ENCODE peak calls at places on chromosomes 2 and 18, in ten cellular contexts. I is PC-3, O is heart left ventricle, A is mammary epithelial cell, X is coronary artery, N is WERI-Rb-1, H is tibial nerve, P is cardiac fibroblast, V is A549, S is colonic mucosa. G is an unnamed sample.

GRCh38 chr2:240319855-240320560 is 115.5 kb upstream of the GPC1 start:
- DNase-seq in V (no peak), H (no peak), P (peak), A (peak), O (no peak), I (no peak), S (no peak), X (peak), N (no peak), G (peak)

GRCh38 chr18:75205760-75206109 is 3.2 kb downstream of the PTGR3 start:
- DNase-seq in A (no peak), S (no peak), N (no peak), X (no peak), O (no peak), V (no peak), I (no peak), P (no peak), H (no peak), G (no peak)

GRCh38 chr2:96579422-96579821 is 42.9 kb downstream of the ARID5A start:
- DNase-seq in N (no peak), P (no peak), H (no peak), S (no peak), O (no peak), A (no peak), V (no peak), I (no peak), X (no peak), G (no peak)

GRCh38 chr2:148554459-148555247 is 89.9 kb upstream of the EPC2 start:
- DNase-seq in P (no peak), I (peak), V (no peak), N (no peak), O (no peak), A (peak), S (no peak), H (no peak), X (no peak), G (peak)

GRCh38 chr2:8558956-8559355 is 122.9 kb upstream of the ID2 start:
- DNase-seq in S (no peak), P (no peak), H (no peak), V (no peak), I (no peak), X (no peak), O (no peak), N (no peak), A (no peak), G (no peak)

GRCh38 chr2:43010428-43011141 is 215.8 kb downstream of the ZFP36L2 start:
- DNase-seq in X (no peak), A (peak), S (peak), O (no peak), V (no peak), I (peak), N (no peak), P (no peak), H (no peak), G (no peak)

GRCh38 chr2:203453858-203454451 is 81.1 kb downstream of the RAPH1 start:
- DNase-seq in H (no peak), N (no peak), A (peak), V (peak), S (peak), P (peak), O (no peak), X (no peak), I (peak), G (peak)

GRCh38 chr2:237932731-237933131 is 34.1 kb upstream of the UBE2F start:
- DNase-seq in N (no peak), V (no peak), I (peak), A (peak), X (no peak), P (peak), H (no peak), S (no peak), O (no peak), G (peak)

GRCh38 chr18:34890486-34891085 is 150.6 kb upstream of the MAPRE2 start:
- DNase-seq in X (no peak), I (no peak), O (no peak), V (no peak), S (no peak), A (no peak), H (no peak), N (no peak), P (no peak), G (no peak)

GRCh38 chr2:191246820-191247380 is 1.7 kb downstream of the MYO1B start:
- DNase-seq in A (peak), I (peak), V (no peak), S (peak), H (no peak), P (peak), O (no peak), X (no peak), N (no peak), G (peak)

GRCh38 chr2:233700028-233700635 is 7.4 kb downstream of the UGT1A6 start:
- DNase-seq in N (no peak), P (peak), O (no peak), V (peak), S (no peak), X (no peak), H (no peak), A (peak), I (peak), G (peak)

GRCh38 chr18:79454034-79454735 is 58.5 kb downstream of the NFATC1 start:
- DNase-seq in A (no peak), O (peak), H (peak), N (no peak), V (no peak), X (no peak), S (no peak), I (no peak), P (peak), G (peak)

GRCh38 chr2:27308359-27308875 is at the start of gene UCN:
- DNase-seq in O (peak), I (no peak), N (no peak), X (no peak), A (peak), P (peak), S (peak), H (no peak), V (no peak), G (peak)

GRCh38 chr18:26227051-26227672 is 917 bp downstream of the TAF4B start:
- DNase-seq in O (no peak), S (peak), H (no peak), X (no peak), I (peak), A (no peak), N (no peak), V (peak), P (peak), G (no peak)

GRCh38 chr2:377414-377813 is 89.5 kb upstream of the ALKAL2 start:
- DNase-seq in V (no peak), P (no peak), O (no peak), I (no peak), X (no peak), H (no peak), S (no peak), A (no peak), N (no peak), G (no peak)

GRCh38 chr2:237530472-237531433 is 35.6 kb upstream of the PRLH start:
- DNase-seq in N (no peak), V (no peak), X (no peak), O (no peak), I (no peak), P (no peak), H (no peak), S (no peak), A (no peak), G (no peak)

GRCh38 chr2:133194777-133195335 is 373.4 kb downstream of the NCKAP5 start:
- DNase-seq in X (no peak), P (no peak), A (no peak), S (no peak), V (no peak), O (no peak), N (no peak), H (no peak), I (no peak), G (no peak)

GRCh38 chr2:48198285-48198821 is 292.1 kb upstream of the FBXO11 start:
- DNase-seq in H (no peak), O (no peak), N (no peak), X (no peak), V (no peak), I (no peak), S (no peak), P (no peak), A (no peak), G (no peak)

GRCh38 chr2:5695641-5696350 is 3.6 kb downstream of the SOX11 start:
- DNase-seq in H (no peak), V (no peak), A (no peak), S (no peak), N (peak), O (peak), X (no peak), I (no peak), P (peak), G (peak)

GRCh38 chr18:74412106-74412880 is 44.8 kb downstream of the DIPK1C start:
- DNase-seq in H (no peak), P (no peak), X (no peak), O (no peak), V (no peak), S (no peak), N (no peak), A (no peak), I (no peak), G (no peak)

GRCh38 chr2:227378371-227378782 is 729 bp downstream of the TM4SF20 start:
- DNase-seq in H (no peak), X (no peak), P (no peak), V (peak), A (peak), N (no peak), I (no peak), O (no peak), S (no peak), G (peak)

GRCh38 chr2:54704688-54705605 is 18.5 kb upstream of the EML6 start:
- DNase-seq in P (peak), X (no peak), V (peak), H (no peak), S (no peak), N (no peak), I (peak), A (peak), O (no peak), G (peak)

GRCh38 chr2:19330436-19330835 is 28.0 kb downstream of the OSR1 start:
- DNase-seq in P (no peak), O (no peak), A (no peak), V (no peak), H (no peak), X (no peak), I (no peak), S (no peak), N (no peak), G (no peak)

GRCh38 chr2:120221616-120222015 is 1.6 kb downstream of the TMEM185B start:
- DNase-seq in A (no peak), N (no peak), I (no peak), X (peak), O (no peak), V (no peak), P (no peak), H (no peak), S (no peak), G (no peak)

GRCh38 chr18:12254820-12255511 is 805 bp downstream of the CIDEA start:
- DNase-seq in O (no peak), X (no peak), N (no peak), A (no peak), H (no peak), P (no peak), I (no peak), V (no peak), S (no peak), G (no peak)

GRCh38 chr2:150207979-150208378 is 279.5 kb downstream of the RND3 start:
- DNase-seq in I (no peak), O (no peak), V (no peak), H (no peak), X (no peak), P (no peak), A (no peak), N (no peak), S (no peak), G (no peak)

GRCh38 chr2:213740453-213740852 is 456.2 kb downstream of the SPAG16 start:
- DNase-seq in S (no peak), V (no peak), I (no peak), X (no peak), H (no peak), A (no peak), P (no peak), N (no peak), O (no peak), G (no peak)

GRCh38 chr2:10387033-10387432 is 61.1 kb downstream of the ODC1 start:
- DNase-seq in V (no peak), N (no peak), P (no peak), O (no peak), A (no peak), I (no peak), H (no peak), X (no peak), S (no peak), G (no peak)

GRCh38 chr2:235568431-235568830 is 74.6 kb downstream of the AGAP1 start:
- DNase-seq in S (no peak), X (no peak), O (no peak), A (no peak), H (no peak), N (no peak), I (no peak), P (no peak), V (no peak), G (peak)

GRCh38 chr2:158049129-158049855 is 52.4 kb upstream of the UPP2 start:
- DNase-seq in O (no peak), P (no peak), V (no peak), I (no peak), S (no peak), N (no peak), X (no peak), A (no peak), H (no peak), G (no peak)

GRCh38 chr18:10841203-10841602 is 308.2 kb downstream of the PIEZO2 start:
- DNase-seq in N (no peak), P (peak), O (no peak), S (no peak), V (no peak), I (no peak), A (no peak), X (no peak), H (no peak), G (peak)

GRCh38 chr2:3180082-3180908 is 197.3 kb downstream of the EIPR1 start:
- DNase-seq in P (no peak), V (peak), O (no peak), H (no peak), S (no peak), A (no peak), N (no peak), I (peak), X (no peak), G (no peak)

GRCh38 chr2:232647261-232647660 is 13.9 kb downstream of the EFHD1 start:
- DNase-seq in N (no peak), I (no peak), V (no peak), P (no peak), A (no peak), S (no peak), X (no peak), O (peak), H (no peak), G (no peak)

GRCh38 chr2:128632491-128632780 is 313.8 kb upstream of the HS6ST1 start:
- DNase-seq in A (no peak), I (no peak), S (no peak), P (no peak), X (no peak), H (no peak), O (no peak), V (no peak), N (no peak), G (no peak)

GRCh38 chr2:131674174-131674507 is 146.5 kb downstream of the CCDC74A start:
- DNase-seq in S (no peak), O (no peak), I (no peak), A (no peak), X (no peak), N (no peak), H (no peak), P (no peak), V (no peak), G (no peak)
- H3K4me3 ChIP-seq in S (no peak), O (no peak), I (peak), A (no peak), X (peak), N (no peak), H (peak), P (no peak), V (peak), G (no peak)

GRCh38 chr2:16413257-16413656 is 252.4 kb downstream of the CYRIA start:
- DNase-seq in N (no peak), S (no peak), O (peak), X (no peak), H (no peak), A (no peak), P (no peak), I (no peak), V (no peak), G (no peak)

GRCh38 chr2:16412321-16413030 is 253.2 kb downstream of the CYRIA start:
- DNase-seq in N (no peak), H (no peak), O (no peak), I (no peak), V (no peak), X (no peak), A (no peak), S (no peak), P (no peak), G (no peak)

GRCh38 chr2:16416651-16417050 is 249.0 kb downstream of the CYRIA start:
- DNase-seq in O (no peak), V (no peak), P (no peak), S (no peak), H (no peak), A (no peak), N (no peak), X (no peak), I (no peak), G (no peak)

GRCh38 chr2:16411788-16412187 is 253.8 kb downstream of the CYRIA start:
- DNase-seq in S (no peak), O (no peak), A (no peak), I (no peak), X (no peak), P (no peak), V (no peak), H (no peak), N (no peak), G (no peak)

GRCh38 chr2:16413947-16414346 is 251.7 kb downstream of the CYRIA start:
- DNase-seq in A (no peak), P (no peak), X (no peak), H (no peak), N (no peak), S (no peak), V (no peak), I (no peak), O (no peak), G (no peak)
- H3K4me3 ChIP-seq in A (no peak), P (no peak), X (no peak), H (no peak), N (no peak), S (no peak), V (no peak), I (no peak), O (no peak), G (no peak)

DNA sequence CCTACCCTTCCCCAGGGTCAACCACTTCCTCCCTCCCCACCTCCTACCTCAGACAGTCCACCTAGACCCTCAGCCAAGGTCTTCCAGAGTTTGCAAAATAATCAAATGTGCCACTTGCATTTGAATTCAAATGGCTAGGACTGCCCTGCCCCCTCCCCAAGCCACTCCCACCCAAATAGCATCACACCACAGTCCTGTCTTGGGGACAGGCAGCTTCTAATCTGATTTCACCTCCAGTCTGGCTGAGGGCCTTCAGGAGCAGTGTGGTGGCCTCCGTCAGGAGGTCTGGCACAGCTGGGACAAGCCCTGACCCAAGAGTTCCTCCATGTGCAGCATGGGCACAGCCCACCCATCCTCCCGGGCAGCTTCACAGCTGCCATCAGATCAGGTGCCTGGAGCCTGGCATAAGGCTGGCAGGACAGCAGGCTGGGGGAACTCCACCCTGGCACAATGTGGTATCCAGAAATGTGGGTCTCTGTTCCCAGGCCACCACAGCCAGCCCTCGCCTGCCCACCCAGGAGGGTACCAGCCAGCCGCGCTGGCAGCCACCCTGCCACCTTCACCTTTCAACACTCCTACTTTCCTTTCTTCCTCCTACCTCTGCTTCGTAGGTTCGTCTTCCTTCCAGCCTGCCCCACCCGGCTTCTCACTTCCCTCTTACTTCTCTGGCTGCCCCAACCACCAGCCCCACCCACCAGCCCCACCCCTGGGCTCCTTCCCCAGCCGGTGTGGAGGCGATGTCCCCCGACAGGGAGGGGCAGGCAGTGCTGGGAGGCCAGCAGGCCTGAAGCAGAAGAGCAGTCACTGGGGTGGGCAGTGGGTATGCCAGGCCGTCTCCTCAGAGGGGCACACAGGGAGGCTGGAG is at the start of gene CAPG:
- DNase-seq in O (peak), P (no peak), H (no peak), S (peak), X (no peak), I (peak), N (no peak), V (peak), A (peak), G (no peak)
- H3K4me3 ChIP-seq in O (no peak), P (no peak), H (no peak), S (peak), X (peak), I (peak), N (no peak), V (no peak), A (peak), G (peak)

DNA sequence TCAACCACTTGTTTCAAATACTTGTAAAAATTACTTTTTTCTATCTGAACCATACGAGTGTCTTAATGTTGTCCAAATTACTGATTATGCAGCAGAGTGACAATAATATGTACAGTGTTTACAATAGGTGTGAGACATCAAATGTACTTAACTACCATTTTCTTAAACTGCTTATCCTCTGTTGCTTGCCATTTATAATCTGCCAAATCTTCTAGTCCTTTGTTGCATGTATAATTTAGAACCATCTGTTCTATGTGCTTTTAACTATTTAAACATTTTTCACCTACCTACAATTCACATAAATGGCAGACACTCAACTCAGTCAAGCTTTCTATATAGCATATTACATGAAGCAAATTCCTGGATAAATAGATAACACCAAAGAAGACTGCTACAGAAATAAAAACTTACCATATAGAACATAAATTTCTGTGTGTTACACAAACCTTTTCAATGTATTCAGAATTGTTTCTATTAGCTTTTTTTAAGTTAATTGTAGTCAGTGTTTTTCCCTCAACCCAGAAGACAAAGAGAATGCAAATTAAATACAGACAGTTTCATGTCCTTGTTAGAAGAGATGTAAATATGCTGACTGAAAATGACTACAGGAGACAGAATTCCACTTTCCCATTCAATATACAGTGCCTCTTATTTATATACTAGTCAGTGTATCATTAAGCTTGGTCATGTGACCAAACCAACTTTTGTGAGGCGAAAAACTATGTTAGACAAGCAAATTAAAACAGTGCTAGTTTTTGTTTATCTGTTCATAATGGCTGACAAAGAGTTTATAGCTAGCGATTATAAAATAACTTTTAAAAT is 2.6 kb downstream of the BAZ2B start:
- DNase-seq in A (peak), P (peak), H (no peak), O (no peak), I (peak), V (peak), S (no peak), X (no peak), N (no peak), G (peak)
- H3K4me3 ChIP-seq in A (peak), P (peak), H (peak), O (peak), I (peak), V (peak), S (peak), X (peak), N (peak), G (peak)

GRCh38 chr18:30765247-30765646 is 277.3 kb downstream of the DSC3 start:
- DNase-seq in V (no peak), A (no peak), S (no peak), X (no peak), H (no peak), O (no peak), I (no peak), N (no peak), P (no peak), G (no peak)

GRCh38 chr18:30766053-30766452 is 276.5 kb downstream of the DSC3 start:
- DNase-seq in H (no peak), I (peak), S (no peak), A (no peak), P (no peak), N (no peak), X (no peak), V (no peak), O (no peak), G (no peak)

GRCh38 chr18:30763913-30764350 is 278.6 kb downstream of the DSC3 start:
- DNase-seq in H (no peak), A (no peak), I (peak), O (no peak), V (no peak), N (no peak), P (no peak), S (no peak), X (no peak), G (no peak)
- H3K4me3 ChIP-seq in H (no peak), A (no peak), I (no peak), O (no peak), V (no peak), N (no peak), P (no peak), S (no peak), X (no peak), G (no peak)

G was measured in AG10803.